ENCODE peak calls at places on chromosomes 16 and 17, in seven cellular contexts. One of them, this sample, is unnamed.

GRCh38 chr17:78890111-78890897 is 12.7 kb downstream of the CEP295NL start:
- DNase-seq in stimulated activated CD4-positive, alpha-beta T cell treated with anti-CD3 and anti-CD28 coated beads, Interleukin-4, amount 100 ng/mL, for 4 hours: peak
- DNase-seq in SJSA1: no peak
- DNase-seq in activated naive CD8-positive, alpha-beta T cell treated with anti-CD3 and anti-CD28 coated beads for 36 hours: peak
- DNase-seq in NCI-H1930: no peak
- DNase-seq in neural progenitor cell: no peak
- DNase-seq in anterior cingulate cortex: peak
- DNase-seq in this sample: peak

GRCh38 chr17:79625706-79626105 is 14.9 kb upstream of the RBFOX3 start:
- DNase-seq in NCI-H1930: no peak
- DNase-seq in anterior cingulate cortex: no peak
- DNase-seq in SJSA1: peak
- DNase-seq in stimulated activated CD4-positive, alpha-beta T cell treated with anti-CD3 and anti-CD28 coated beads, Interleukin-4, amount 100 ng/mL, for 4 hours: no peak
- DNase-seq in neural progenitor cell: no peak
- DNase-seq in activated naive CD8-positive, alpha-beta T cell treated with anti-CD3 and anti-CD28 coated beads for 36 hours: no peak
- DNase-seq in this sample: no peak

GRCh38 chr16:78524066-78524595 is 424.7 kb downstream of the WWOX start:
- DNase-seq in neural progenitor cell: no peak
- DNase-seq in anterior cingulate cortex: no peak
- DNase-seq in NCI-H1930: peak
- DNase-seq in SJSA1: no peak
- DNase-seq in stimulated activated CD4-positive, alpha-beta T cell treated with anti-CD3 and anti-CD28 coated beads, Interleukin-4, amount 100 ng/mL, for 4 hours: no peak
- DNase-seq in activated naive CD8-positive, alpha-beta T cell treated with anti-CD3 and anti-CD28 coated beads for 36 hours: no peak
- DNase-seq in this sample: no peak

GRCh38 chr16:73047536-73048291 is at the start of gene ZFHX3:
- DNase-seq in activated naive CD8-positive, alpha-beta T cell treated with anti-CD3 and anti-CD28 coated beads for 36 hours: peak
- DNase-seq in neural progenitor cell: peak
- DNase-seq in anterior cingulate cortex: peak
- DNase-seq in SJSA1: peak
- DNase-seq in stimulated activated CD4-positive, alpha-beta T cell treated with anti-CD3 and anti-CD28 coated beads, Interleukin-4, amount 100 ng/mL, for 4 hours: peak
- DNase-seq in NCI-H1930: no peak
- DNase-seq in this sample: no peak

GRCh38 chr16:1825864-1826690 is 548 bp downstream of the HAGH start:
- DNase-seq in anterior cingulate cortex: no peak
- DNase-seq in neural progenitor cell: peak
- DNase-seq in stimulated activated CD4-positive, alpha-beta T cell treated with anti-CD3 and anti-CD28 coated beads, Interleukin-4, amount 100 ng/mL, for 4 hours: peak
- DNase-seq in activated naive CD8-positive, alpha-beta T cell treated with anti-CD3 and anti-CD28 coated beads for 36 hours: peak
- DNase-seq in NCI-H1930: peak
- DNase-seq in SJSA1: no peak
- DNase-seq in this sample: peak

GRCh38 chr17:31008374-31009035 is 37.7 kb downstream of the RNF135 start:
- DNase-seq in SJSA1: no peak
- DNase-seq in stimulated activated CD4-positive, alpha-beta T cell treated with anti-CD3 and anti-CD28 coated beads, Interleukin-4, amount 100 ng/mL, for 4 hours: peak
- DNase-seq in NCI-H1930: no peak
- DNase-seq in activated naive CD8-positive, alpha-beta T cell treated with anti-CD3 and anti-CD28 coated beads for 36 hours: peak
- DNase-seq in anterior cingulate cortex: peak
- DNase-seq in neural progenitor cell: peak
- DNase-seq in this sample: peak

GRCh38 chr16:7378024-7378695 is 45.5 kb downstream of the RBFOX1 start:
- DNase-seq in neural progenitor cell: no peak
- DNase-seq in NCI-H1930: no peak
- DNase-seq in SJSA1: no peak
- DNase-seq in anterior cingulate cortex: no peak
- DNase-seq in stimulated activated CD4-positive, alpha-beta T cell treated with anti-CD3 and anti-CD28 coated beads, Interleukin-4, amount 100 ng/mL, for 4 hours: no peak
- DNase-seq in activated naive CD8-positive, alpha-beta T cell treated with anti-CD3 and anti-CD28 coated beads for 36 hours: no peak
- DNase-seq in this sample: no peak

GRCh38 chr17:80545499-80545826 is 825 bp downstream of the RPTOR start:
- DNase-seq in NCI-H1930: no peak
- DNase-seq in anterior cingulate cortex: no peak
- DNase-seq in activated naive CD8-positive, alpha-beta T cell treated with anti-CD3 and anti-CD28 coated beads for 36 hours: no peak
- DNase-seq in SJSA1: no peak
- DNase-seq in stimulated activated CD4-positive, alpha-beta T cell treated with anti-CD3 and anti-CD28 coated beads, Interleukin-4, amount 100 ng/mL, for 4 hours: no peak
- DNase-seq in neural progenitor cell: no peak
- DNase-seq in this sample: no peak

GRCh38 chr17:62724398-62725146 is 83.5 kb downstream of the MARCHF10 start:
- DNase-seq in activated naive CD8-positive, alpha-beta T cell treated with anti-CD3 and anti-CD28 coated beads for 36 hours: peak
- DNase-seq in SJSA1: no peak
- DNase-seq in neural progenitor cell: no peak
- DNase-seq in stimulated activated CD4-positive, alpha-beta T cell treated with anti-CD3 and anti-CD28 coated beads, Interleukin-4, amount 100 ng/mL, for 4 hours: peak
- DNase-seq in NCI-H1930: no peak
- DNase-seq in anterior cingulate cortex: peak
- DNase-seq in this sample: peak

GRCh38 chr17:58630883-58631522 is 60.8 kb downstream of the TEX14 start:
- DNase-seq in anterior cingulate cortex: peak
- DNase-seq in SJSA1: peak
- DNase-seq in NCI-H1930: no peak
- DNase-seq in stimulated activated CD4-positive, alpha-beta T cell treated with anti-CD3 and anti-CD28 coated beads, Interleukin-4, amount 100 ng/mL, for 4 hours: no peak
- DNase-seq in neural progenitor cell: peak
- DNase-seq in activated naive CD8-positive, alpha-beta T cell treated with anti-CD3 and anti-CD28 coated beads for 36 hours: peak
- DNase-seq in this sample: peak

GRCh38 chr16:71882505-71883192 is 1.3 kb downstream of the ZNF821 start:
- DNase-seq in anterior cingulate cortex: peak
- DNase-seq in SJSA1: peak
- DNase-seq in stimulated activated CD4-positive, alpha-beta T cell treated with anti-CD3 and anti-CD28 coated beads, Interleukin-4, amount 100 ng/mL, for 4 hours: peak
- DNase-seq in NCI-H1930: peak
- DNase-seq in activated naive CD8-positive, alpha-beta T cell treated with anti-CD3 and anti-CD28 coated beads for 36 hours: peak
- DNase-seq in neural progenitor cell: peak
- DNase-seq in this sample: peak

This sample was measured in activated T-cell treated with anti-CD3 and anti-CD28 coated beads for 48 hours.